ENCODE peak calls at places on chromosome 13, in five cellular contexts. One of them, this sample, is unnamed.

GRCh38 chr13:27295660-27296059 is 25.0 kb downstream of the RASL11A start:
- DNase-seq in right lobe of liver: no peak
- DNase-seq in hepatic stellate cell: no peak
- DNase-seq in A549: no peak
- DNase-seq in fibroblast of pulmonary artery: no peak
- DNase-seq in this sample: no peak

GRCh38 chr13:44140146-44140545 is 233.5 kb upstream of the SERP2 start:
- DNase-seq in hepatic stellate cell: no peak
- DNase-seq in fibroblast of pulmonary artery: no peak
- DNase-seq in right lobe of liver: no peak
- DNase-seq in A549: no peak
- DNase-seq in this sample: no peak

GRCh38 chr13:42930136-42930535 is 61.9 kb downstream of the EPSTI1 start:
- DNase-seq in hepatic stellate cell: no peak
- DNase-seq in fibroblast of pulmonary artery: no peak
- DNase-seq in A549: no peak
- DNase-seq in right lobe of liver: no peak
- DNase-seq in this sample: no peak

GRCh38 chr13:41289463-41289881 is 21.6 kb upstream of the NAA16 start:
- DNase-seq in right lobe of liver: no peak
- DNase-seq in hepatic stellate cell: no peak
- DNase-seq in A549: no peak
- DNase-seq in fibroblast of pulmonary artery: no peak
- DNase-seq in this sample: no peak

GRCh38 chr13:91719033-91719432 is 320.6 kb downstream of the GPC5 start:
- DNase-seq in A549: no peak
- DNase-seq in right lobe of liver: no peak
- DNase-seq in hepatic stellate cell: no peak
- DNase-seq in fibroblast of pulmonary artery: peak; percentile 5
- DNase-seq in this sample: no peak

GRCh38 chr13:102028198-102028597 is 373.6 kb downstream of the FGF14 start:
- DNase-seq in right lobe of liver: no peak
- DNase-seq in fibroblast of pulmonary artery: no peak
- DNase-seq in hepatic stellate cell: no peak
- DNase-seq in A549: no peak
- DNase-seq in this sample: no peak

GRCh38 chr13:21324793-21325192 is 134.3 kb downstream of the ZDHHC20 start:
- DNase-seq in A549: no peak
- DNase-seq in hepatic stellate cell: no peak
- DNase-seq in right lobe of liver: no peak
- DNase-seq in fibroblast of pulmonary artery: no peak
- DNase-seq in this sample: no peak

GRCh38 chr13:28478127-28478526 is 16.8 kb downstream of the FLT1 start:
- DNase-seq in A549: no peak
- DNase-seq in fibroblast of pulmonary artery: peak; percentile 51
- DNase-seq in right lobe of liver: no peak
- DNase-seq in hepatic stellate cell: no peak
- DNase-seq in this sample: no peak

GRCh38 chr13:80070024-80070703 is 270.8 kb downstream of the SPRY2 start:
- DNase-seq in A549: no peak
- DNase-seq in hepatic stellate cell: no peak
- DNase-seq in right lobe of liver: no peak
- DNase-seq in fibroblast of pulmonary artery: no peak
- DNase-seq in this sample: no peak

GRCh38 chr13:112689498-112690241 is at the start of gene ATP11A:
- DNase-seq in A549: peak; percentile 82
- DNase-seq in fibroblast of pulmonary artery: peak; percentile 93
- DNase-seq in right lobe of liver: peak; percentile 97
- DNase-seq in hepatic stellate cell: peak; percentile 99
- DNase-seq in this sample: peak; percentile 97

GRCh38 chr13:86737334-86737932 is 933.7 kb upstream of the SLITRK5 start:
- DNase-seq in fibroblast of pulmonary artery: no peak
- DNase-seq in right lobe of liver: no peak
- DNase-seq in A549: no peak
- DNase-seq in hepatic stellate cell: no peak
- DNase-seq in this sample: no peak

GRCh38 chr13:79581870-79582315 is 100.9 kb downstream of the NDFIP2 start:
- DNase-seq in right lobe of liver: no peak
- DNase-seq in hepatic stellate cell: no peak
- DNase-seq in A549: no peak
- DNase-seq in fibroblast of pulmonary artery: peak; percentile 51
- DNase-seq in this sample: no peak

GRCh38 chr13:22114630-22115311 is 443.9 kb downstream of the FGF9 start:
- DNase-seq in right lobe of liver: no peak
- DNase-seq in hepatic stellate cell: no peak
- DNase-seq in A549: no peak
- DNase-seq in fibroblast of pulmonary artery: no peak
- DNase-seq in this sample: no peak

GRCh38 chr13:21074601-21075302 is 13.4 kb upstream of the LATS2 start:
- DNase-seq in hepatic stellate cell: no peak
- DNase-seq in fibroblast of pulmonary artery: no peak
- DNase-seq in right lobe of liver: no peak
- DNase-seq in A549: no peak
- DNase-seq in this sample: no peak

GRCh38 chr13:109885235-109885634 is 98.9 kb upstream of the IRS2 start:
- DNase-seq in right lobe of liver: no peak
- DNase-seq in fibroblast of pulmonary artery: no peak
- DNase-seq in hepatic stellate cell: no peak
- DNase-seq in A549: no peak
- DNase-seq in this sample: no peak

GRCh38 chr13:59345316-59345715 is 818.4 kb downstream of the DIAPH3 start:
- DNase-seq in fibroblast of pulmonary artery: peak; percentile 94
- DNase-seq in right lobe of liver: no peak
- DNase-seq in hepatic stellate cell: no peak
- DNase-seq in A549: no peak
- DNase-seq in this sample: no peak

GRCh38 chr13:37037231-37037630 is 22.3 kb downstream of the SUPT20H start:
- DNase-seq in fibroblast of pulmonary artery: no peak
- DNase-seq in A549: no peak
- DNase-seq in right lobe of liver: no peak
- DNase-seq in hepatic stellate cell: no peak
- DNase-seq in this sample: no peak

GRCh38 chr13:52906122-52906903 is 57.9 kb upstream of the PCDH8 start:
- DNase-seq in fibroblast of pulmonary artery: no peak
- DNase-seq in A549: no peak
- DNase-seq in right lobe of liver: no peak
- DNase-seq in hepatic stellate cell: no peak
- DNase-seq in this sample: no peak

GRCh38 chr13:29384466-29384865 is 211.0 kb downstream of the SLC7A1 start:
- DNase-seq in fibroblast of pulmonary artery: no peak
- DNase-seq in A549: no peak
- DNase-seq in hepatic stellate cell: no peak
- DNase-seq in right lobe of liver: no peak
- DNase-seq in this sample: no peak

GRCh38 chr13:109058071-109058470 is 428.7 kb downstream of the MYO16 start:
- DNase-seq in A549: no peak
- DNase-seq in fibroblast of pulmonary artery: no peak
- DNase-seq in right lobe of liver: no peak
- DNase-seq in hepatic stellate cell: no peak
- DNase-seq in this sample: no peak

GRCh38 chr13:106736941-106737340 is 169.0 kb upstream of the ARGLU1 start:
- DNase-seq in right lobe of liver: no peak
- DNase-seq in fibroblast of pulmonary artery: no peak
- DNase-seq in A549: no peak
- DNase-seq in hepatic stellate cell: no peak
- DNase-seq in this sample: no peak

GRCh38 chr13:110457361-110457760 is 104.2 kb downstream of the RAB20 start:
- DNase-seq in hepatic stellate cell: no peak
- DNase-seq in A549: no peak
- DNase-seq in fibroblast of pulmonary artery: no peak
- DNase-seq in right lobe of liver: no peak
- DNase-seq in this sample: no peak

This sample was measured in upper lobe of right lung.